ENCODE peak calls at places on chromosomes 4 and X, in eight cellular contexts. F is HFF-Myc, W is astrocyte of the cerebellum, E is lung, J is left lung, Y is astrocyte, O is endothelial cell, S is PC-9. D is an unnamed sample.

GRCh38 chr4:141636771-141637460 is 533 bp downstream of the IL15 start:
- DNase-seq in F (no peak), W (no peak), E (no peak), J (peak; percentile 47), Y (peak; percentile 58), O (peak; percentile 55), S (peak; percentile 50), D (peak; percentile 67)

GRCh38 chrX:24298191-24298590 is 15.7 kb downstream of the SUPT20HL2 start:
- DNase-seq in F (no peak), W (no peak), E (no peak), J (no peak), Y (peak; percentile 6), O (peak; percentile 13), S (no peak), D (no peak)

GRCh38 chr4:42306221-42307109 is 90.8 kb upstream of the SHISA3 start:
- DNase-seq in F (no peak), W (no peak), E (no peak), J (no peak), Y (no peak), O (no peak), S (no peak), D (peak; percentile 66)

GRCh38 chr4:183492791-183493221 is 12.1 kb upstream of the ING2 start:
- DNase-seq in F (peak; percentile 67), W (no peak), E (no peak), J (no peak), Y (peak; percentile 35), O (no peak), S (peak; percentile 90), D (no peak)

GRCh38 chrX:38798956-38799355 is 2.3 kb upstream of the MID1IP1 start:
- DNase-seq in F (no peak), W (peak; percentile 41), E (no peak), J (no peak), Y (peak; percentile 85), O (no peak), S (no peak), D (no peak)

GRCh38 chr4:87995435-87995834 is 12.0 kb upstream of the PKD2 start:
- DNase-seq in F (no peak), W (no peak), E (no peak), J (no peak), Y (no peak), O (no peak), S (no peak), D (no peak)

GRCh38 chr4:124711469-124712416 is 789 bp downstream of the ANKRD50 start:
- DNase-seq in F (no peak), W (peak; percentile 53), E (peak; percentile 64), J (peak; percentile 76), Y (peak; percentile 66), O (peak; percentile 69), S (peak; percentile 65), D (peak; percentile 73)

GRCh38 chr4:186481998-186482790 is 73.2 kb downstream of the MTNR1A start:
- DNase-seq in F (no peak), W (no peak), E (no peak), J (no peak), Y (no peak), O (no peak), S (no peak), D (no peak)

GRCh38 chr4:150078041-150078995 is at the start of gene DCLK2:
- DNase-seq in F (no peak), W (peak; percentile 69), E (peak; percentile 72), J (peak; percentile 82), Y (peak; percentile 89), O (peak; percentile 65), S (no peak), D (peak; percentile 94)

GRCh38 chr4:108454227-108454626 is 166.1 kb upstream of the RPL34 start:
- DNase-seq in F (no peak), W (peak; percentile 58), E (no peak), J (no peak), Y (peak; percentile 27), O (no peak), S (no peak), D (no peak)

GRCh38 chr4:7322166-7322991 is 112.4 kb downstream of the PSAPL1 start:
- DNase-seq in F (no peak), W (no peak), E (no peak), J (no peak), Y (no peak), O (no peak), S (no peak), D (no peak)

GRCh38 chr4:8200302-8200975 is 1.3 kb downstream of the SH3TC1 start:
- DNase-seq in F (no peak), W (no peak), E (peak; percentile 67), J (peak; percentile 80), Y (no peak), O (no peak), S (no peak), D (peak; percentile 83)

GRCh38 chr4:8168232-8168631 is 9.6 kb upstream of the ABLIM2 start:
- DNase-seq in F (no peak), W (no peak), E (no peak), J (no peak), Y (no peak), O (no peak), S (no peak), D (no peak)

GRCh38 chrX:132171478-132171877 is 43.7 kb upstream of the FRMD7 start:
- DNase-seq in F (no peak), W (no peak), E (no peak), J (no peak), Y (no peak), O (no peak), S (no peak), D (no peak)

GRCh38 chrX:41889317-41890025 is 33.9 kb downstream of the CASK start:
- DNase-seq in F (no peak), W (no peak), E (no peak), J (no peak), Y (peak; percentile 45), O (no peak), S (peak; percentile 46), D (no peak)

GRCh38 chr4:85828295-85828910 is 353.5 kb downstream of the ARHGAP24 start:
- DNase-seq in F (no peak), W (no peak), E (no peak), J (no peak), Y (peak; percentile 61), O (no peak), S (no peak), D (no peak)

GRCh38 chrX:63922221-63922620 is 137.2 kb upstream of the ARHGEF9 start:
- DNase-seq in F (no peak), W (no peak), E (no peak), J (no peak), Y (no peak), O (no peak), S (no peak), D (no peak)

GRCh38 chr4:82865592-82865991 is 25.4 kb downstream of the SEC31A start:
- DNase-seq in F (peak; percentile 71), W (peak; percentile 65), E (no peak), J (no peak), Y (peak; percentile 85), O (no peak), S (peak; percentile 86), D (no peak)

DNA sequence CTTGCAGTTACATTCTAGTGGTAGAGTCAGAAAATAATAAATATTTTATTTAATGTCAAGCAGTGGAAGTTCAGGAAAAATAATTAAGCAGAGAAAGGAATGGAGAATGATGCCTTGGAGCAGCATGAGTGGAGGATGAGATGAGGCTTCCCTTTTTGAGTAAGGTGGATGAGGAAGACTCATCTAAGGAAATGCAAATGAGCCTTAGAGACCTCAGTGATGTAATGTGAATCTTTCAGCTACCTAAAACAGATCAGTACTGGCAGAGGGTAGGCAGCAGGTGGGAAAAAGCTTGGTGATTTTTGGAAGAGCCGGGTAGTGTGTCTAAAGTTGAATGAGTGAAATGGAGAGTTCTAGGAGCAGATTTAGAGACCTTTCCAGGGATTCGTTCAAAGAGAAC is 118.2 kb downstream of the GRID2 start:
- DNase-seq in F (no peak), W (no peak), E (no peak), J (no peak), Y (no peak), O (no peak), S (no peak), D (no peak)
- TF ChIP-seq CTCF in F (no peak), W (no peak), E (no peak), J (no peak), Y (no peak), O (no peak), S (no peak), D (no peak)

GRCh38 chrX:40878821-40879571 is 143.7 kb upstream of the MED14 start:
- DNase-seq in F (no peak), W (no peak), E (no peak), J (no peak), Y (no peak), O (no peak), S (no peak), D (no peak)

GRCh38 chrX:40880712-40881111 is 145.4 kb upstream of the MED14 start:
- DNase-seq in F (no peak), W (no peak), E (no peak), J (no peak), Y (no peak), O (no peak), S (no peak), D (no peak)

GRCh38 chrX:40883021-40883619 is 147.8 kb upstream of the MED14 start:
- DNase-seq in F (no peak), W (no peak), E (no peak), J (no peak), Y (no peak), O (no peak), S (no peak), D (no peak)

GRCh38 chrX:40877869-40878268 is 142.5 kb upstream of the MED14 start:
- DNase-seq in F (no peak), W (no peak), E (no peak), J (no peak), Y (no peak), O (no peak), S (peak; percentile 57), D (no peak)
- TF ChIP-seq CTCF in F (no peak), W (no peak), E (peak; percentile 9), J (peak; percentile 17), Y (peak; percentile 32), O (no peak), S (peak; percentile 50), D (peak; percentile 33)

GRCh38 chr4:95610170-95610569 is 61.4 kb upstream of the UNC5C start:
- DNase-seq in F (no peak), W (no peak), E (no peak), J (no peak), Y (no peak), O (no peak), S (no peak), D (no peak)
- TF ChIP-seq CTCF in F (no peak), W (no peak), E (no peak), J (no peak), Y (no peak), O (no peak), S (no peak), D (no peak)

DNA sequence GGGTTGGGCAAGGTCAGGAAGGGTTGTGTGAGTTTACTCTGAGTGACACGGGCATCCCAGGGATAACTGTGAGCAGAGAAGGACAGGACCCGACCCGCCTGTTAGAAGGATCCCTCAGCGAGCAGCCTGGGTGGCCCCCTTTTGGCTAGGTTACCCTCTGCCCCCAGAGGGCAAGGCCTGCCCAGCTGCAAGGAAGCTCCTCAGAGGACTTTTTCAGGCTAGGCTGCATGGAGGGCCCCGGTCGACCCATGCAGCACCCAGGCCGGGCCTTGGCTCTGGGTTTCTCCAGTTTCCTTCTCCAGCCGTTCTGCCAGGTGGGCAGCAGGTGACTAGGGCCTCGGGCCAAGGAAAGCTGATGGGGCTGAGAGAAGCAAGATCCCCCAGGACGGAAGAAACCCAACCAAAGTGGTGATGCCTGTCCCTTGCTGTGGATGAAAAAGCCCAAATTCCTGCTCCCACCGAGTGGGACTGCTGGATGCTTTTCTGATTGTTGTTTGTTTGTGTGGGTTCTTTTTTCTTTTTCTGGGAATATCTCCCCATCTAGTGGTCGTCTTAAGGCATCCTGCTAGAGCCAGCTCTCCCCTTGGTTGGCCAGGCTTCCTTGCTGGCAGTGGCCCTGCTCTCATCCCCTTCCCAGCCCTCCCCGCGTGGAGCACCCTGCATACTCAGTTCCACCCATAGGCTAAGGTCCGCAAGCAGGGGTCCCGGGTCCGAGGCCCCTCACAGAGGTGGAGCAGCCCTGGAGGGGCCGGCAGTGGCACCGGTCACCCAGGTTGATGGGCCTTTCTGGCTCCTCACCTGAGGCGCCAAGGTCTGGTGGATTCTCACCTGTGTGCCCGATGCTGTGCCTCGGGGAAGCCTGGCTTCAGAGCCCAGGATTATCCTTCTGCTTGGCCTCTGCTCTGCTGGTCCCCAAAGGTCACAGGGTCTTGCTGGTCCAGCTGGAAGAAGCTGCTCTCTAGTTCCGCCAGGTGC is 1.8 kb downstream of the ZFP92 start:
- DNase-seq in F (no peak), W (no peak), E (no peak), J (no peak), Y (no peak), O (no peak), S (no peak), D (no peak)
- TF ChIP-seq CTCF in F (no peak), W (peak; percentile 12), E (no peak), J (no peak), Y (no peak), O (no peak), S (no peak), D (no peak)

D was measured in sigmoid colon.